ENCODE peak calls at places on chromosomes 16 and 17, in five cellular contexts. One of them, this sample, is unnamed. For H3K4me1, the result is how much of the 10 kb centered on the place peaks cover.

GRCh38 chr17:39663688-39664580 is 1.2 kb upstream of the TCAP start:
- DNase-seq in OCI-LY7: no peak
- DNase-seq in hepatocyte: peak
- DNase-seq in HCT116: peak
- DNase-seq in neural progenitor cell: peak
- DNase-seq in this sample: no peak

GRCh38 chr17:40247926-40248495 is 28.9 kb downstream of the WIPF2 start:
- DNase-seq in neural progenitor cell: no peak
- DNase-seq in HCT116: no peak
- DNase-seq in OCI-LY7: no peak
- DNase-seq in hepatocyte: no peak
- DNase-seq in this sample: no peak

GRCh38 chr17:41520821-41521521 is 2.3 kb upstream of the KRT15 start:
- DNase-seq in neural progenitor cell: no peak
- DNase-seq in hepatocyte: peak
- DNase-seq in HCT116: no peak
- DNase-seq in OCI-LY7: no peak
- DNase-seq in this sample: no peak

GRCh38 chr16:46887524-46887854 is 3.3 kb downstream of the GPT2 start:
- DNase-seq in OCI-LY7: no peak
- DNase-seq in hepatocyte: peak
- DNase-seq in neural progenitor cell: no peak
- DNase-seq in HCT116: no peak
- DNase-seq in this sample: no peak

GRCh38 chr17:28900986-28901726 is 1.7 kb downstream of the DHRS13 start:
- DNase-seq in neural progenitor cell: no peak
- DNase-seq in OCI-LY7: peak
- DNase-seq in hepatocyte: peak
- DNase-seq in HCT116: no peak
- DNase-seq in this sample: no peak

GRCh38 chr17:15237106-15237425 is 28.1 kb downstream of the PMP22 start:
- DNase-seq in neural progenitor cell: no peak
- DNase-seq in OCI-LY7: no peak
- DNase-seq in HCT116: no peak
- DNase-seq in hepatocyte: no peak
- DNase-seq in this sample: no peak

GRCh38 chr16:66399031-66399430 is 28.1 kb upstream of the BEAN1 start:
- DNase-seq in hepatocyte: no peak
- DNase-seq in HCT116: no peak
- DNase-seq in neural progenitor cell: no peak
- DNase-seq in OCI-LY7: no peak
- DNase-seq in this sample: no peak

GRCh38 chr16:2813661-2814288 is 3.3 kb upstream of the PRSS21 start:
- DNase-seq in hepatocyte: no peak
- DNase-seq in HCT116: no peak
- DNase-seq in neural progenitor cell: no peak
- DNase-seq in OCI-LY7: no peak
- DNase-seq in this sample: no peak

GRCh38 chr17:38507436-38507835 is 79.2 kb downstream of the ARHGAP23 start:
- DNase-seq in OCI-LY7: no peak
- DNase-seq in neural progenitor cell: peak
- DNase-seq in hepatocyte: no peak
- DNase-seq in HCT116: no peak
- DNase-seq in this sample: no peak
- TF ChIP-seq CTCF in OCI-LY7: no peak
- TF ChIP-seq CTCF in neural progenitor cell: no peak
- TF ChIP-seq CTCF in hepatocyte: no peak
- TF ChIP-seq CTCF in HCT116: peak
- TF ChIP-seq CTCF in this sample: no peak

GRCh38 chr16:548586-548985 is 11.6 kb upstream of the PRR35 start:
- DNase-seq in OCI-LY7: no peak
- DNase-seq in HCT116: no peak
- DNase-seq in hepatocyte: no peak
- DNase-seq in neural progenitor cell: no peak
- DNase-seq in this sample: no peak
- TF ChIP-seq EZH2phosphoT487 in OCI-LY7: no peak
- TF ChIP-seq EZH2phosphoT487 in HCT116: no peak
- TF ChIP-seq EZH2phosphoT487 in hepatocyte: no peak
- TF ChIP-seq EZH2phosphoT487 in neural progenitor cell: no peak
- TF ChIP-seq EZH2phosphoT487 in this sample: no peak

DNA sequence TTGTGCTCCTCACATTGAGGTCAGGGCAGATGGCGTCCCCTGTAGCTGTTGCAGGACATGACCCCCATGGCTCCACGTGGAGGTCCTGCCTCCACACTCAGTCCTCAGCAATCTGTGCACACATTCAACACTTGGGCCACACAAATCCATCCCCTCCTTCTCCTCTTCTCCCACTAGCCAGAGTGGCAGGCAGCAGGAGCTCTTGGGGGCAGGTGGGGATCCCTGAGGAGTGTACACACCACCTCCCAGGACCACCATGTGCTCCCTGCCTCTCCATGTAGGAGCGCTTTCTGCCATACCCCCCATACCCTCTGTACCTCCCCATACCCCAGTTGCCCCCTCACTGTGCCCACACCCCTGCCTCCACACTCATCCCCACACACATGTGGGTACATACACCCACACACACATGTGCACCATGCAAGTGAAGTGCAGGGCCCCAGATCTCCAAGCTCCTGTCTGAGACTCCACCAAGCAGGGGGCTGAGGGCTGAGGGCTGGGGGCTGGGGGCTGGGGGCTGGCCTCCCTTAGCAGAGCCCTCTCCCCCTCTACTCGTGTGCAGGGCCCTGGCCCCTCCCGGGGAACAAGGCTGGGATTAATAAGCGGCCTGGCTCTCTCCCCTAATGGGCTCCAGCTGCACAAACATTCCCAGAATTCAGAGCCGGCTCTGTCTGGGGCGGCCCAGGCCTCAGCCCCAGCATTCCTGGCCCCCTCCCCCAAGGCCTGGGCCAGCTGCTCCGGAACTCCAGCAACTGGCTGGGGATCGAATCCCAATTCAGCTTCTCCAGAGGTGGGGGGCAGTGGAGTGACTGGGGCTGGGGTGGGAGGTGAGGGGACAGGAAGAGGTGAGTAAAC is 48.2 kb upstream of the MEIOC start:
- DNase-seq in neural progenitor cell: peak
- DNase-seq in HCT116: no peak
- DNase-seq in hepatocyte: peak
- DNase-seq in OCI-LY7: no peak
- DNase-seq in this sample: no peak
- H3K4me1 ChIP-seq in neural progenitor cell: under half
- H3K4me1 ChIP-seq in HCT116: under half
- H3K4me1 ChIP-seq in hepatocyte: under half
- H3K4me1 ChIP-seq in OCI-LY7: under half
- H3K4me1 ChIP-seq in this sample: under half

GRCh38 chr16:67514382-67514828 is 14.2 kb upstream of the RIPOR1 start:
- DNase-seq in OCI-LY7: peak
- DNase-seq in hepatocyte: peak
- DNase-seq in HCT116: peak
- DNase-seq in neural progenitor cell: peak
- DNase-seq in this sample: peak
- TF ChIP-seq CTCF in OCI-LY7: peak
- TF ChIP-seq CTCF in hepatocyte: peak
- TF ChIP-seq CTCF in HCT116: peak
- TF ChIP-seq CTCF in neural progenitor cell: peak
- TF ChIP-seq CTCF in this sample: peak